ENCODE peak calls at places on chromosome 13, in eight cellular contexts. J is stomach, U is upper lobe of right lung, A is psoas muscle, T is heart left ventricle, F is astrocyte, K is WERI-Rb-1, Y is RWPE2. P is an unnamed sample.

GRCh38 chr13:80177327-80177726 is 163.6 kb downstream of the SPRY2 start:
- DNase-seq in A (no peak), F (peak; percentile 32), K (no peak), T (no peak), U (no peak), J (no peak), Y (no peak), P (no peak)

GRCh38 chr13:102651892-102652291 is 43.0 kb downstream of the METTL21C start:
- DNase-seq in U (no peak), K (peak; percentile 77), J (no peak), A (no peak), F (no peak), T (no peak), Y (no peak), P (no peak)

GRCh38 chr13:52695856-52696255 is 43.2 kb downstream of the SUGT1 start:
- DNase-seq in Y (no peak), K (no peak), T (no peak), J (no peak), U (no peak), A (no peak), F (peak; percentile 31), P (no peak)

GRCh38 chr13:47903836-47904235 is 97.2 kb downstream of the SUCLA2 start:
- DNase-seq in F (peak; percentile 47), U (no peak), T (no peak), K (no peak), J (no peak), Y (no peak), A (no peak), P (no peak)

GRCh38 chr13:38180100-38180499 is 169.6 kb upstream of the UFM1 start:
- DNase-seq in Y (no peak), J (no peak), T (no peak), A (no peak), U (no peak), F (peak; percentile 89), K (no peak), P (no peak)

GRCh38 chr13:25167775-25168174 is 4.3 kb downstream of the AMER2 start:
- DNase-seq in U (no peak), F (no peak), K (no peak), T (no peak), Y (no peak), J (no peak), A (no peak), P (no peak)

GRCh38 chr13:27007166-27007565 is 164.4 kb downstream of the USP12 start:
- DNase-seq in J (no peak), U (no peak), A (no peak), T (no peak), Y (no peak), F (no peak), K (peak; percentile 59), P (no peak)

GRCh38 chr13:92745233-92745632 is 481.4 kb upstream of the GPC6 start:
- DNase-seq in J (no peak), F (peak; percentile 10), T (no peak), A (no peak), Y (no peak), K (no peak), U (no peak), P (no peak)

GRCh38 chr13:28991764-28992163 is 171.6 kb downstream of the MTUS2 start:
- DNase-seq in K (no peak), F (no peak), U (no peak), J (no peak), T (no peak), Y (no peak), A (no peak), P (no peak)

GRCh38 chr13:90201198-90201597 is 1146.3 kb upstream of the MIR17HG start:
- DNase-seq in J (no peak), A (no peak), K (no peak), Y (no peak), U (no peak), F (peak; percentile 4), T (no peak), P (no peak)

GRCh38 chr13:50208826-50209335 is 193.6 kb downstream of the KCNRG start:
- DNase-seq in J (peak; percentile 32), Y (no peak), K (no peak), T (peak; percentile 77), A (peak; percentile 42), F (peak; percentile 91), U (peak; percentile 76), P (peak; percentile 36)

GRCh38 chr13:78168981-78169380 is 250.3 kb upstream of the EDNRB start:
- DNase-seq in Y (no peak), U (no peak), J (no peak), F (no peak), T (no peak), K (no peak), A (no peak), P (no peak)

GRCh38 chr13:80309926-80310325 is 31.0 kb downstream of the SPRY2 start:
- DNase-seq in K (no peak), U (no peak), J (no peak), Y (no peak), A (no peak), T (no peak), F (no peak), P (no peak)

GRCh38 chr13:74194856-74195255 is 60.7 kb upstream of the KLF12 start:
- DNase-seq in F (no peak), K (no peak), T (no peak), J (no peak), A (no peak), U (no peak), Y (no peak), P (no peak)

GRCh38 chr13:40060318-40061007 is 405.0 kb downstream of the COG6 start:
- DNase-seq in T (no peak), K (no peak), J (peak; percentile 31), A (peak; percentile 55), U (no peak), F (peak; percentile 93), Y (peak; percentile 74), P (peak; percentile 50)

GRCh38 chr13:33678906-33679657 is 138.9 kb upstream of the RFC3 start:
- DNase-seq in J (peak; percentile 83), Y (no peak), T (peak; percentile 66), A (peak; percentile 21), K (no peak), F (peak; percentile 83), U (peak; percentile 72), P (peak; percentile 60)

DNA sequence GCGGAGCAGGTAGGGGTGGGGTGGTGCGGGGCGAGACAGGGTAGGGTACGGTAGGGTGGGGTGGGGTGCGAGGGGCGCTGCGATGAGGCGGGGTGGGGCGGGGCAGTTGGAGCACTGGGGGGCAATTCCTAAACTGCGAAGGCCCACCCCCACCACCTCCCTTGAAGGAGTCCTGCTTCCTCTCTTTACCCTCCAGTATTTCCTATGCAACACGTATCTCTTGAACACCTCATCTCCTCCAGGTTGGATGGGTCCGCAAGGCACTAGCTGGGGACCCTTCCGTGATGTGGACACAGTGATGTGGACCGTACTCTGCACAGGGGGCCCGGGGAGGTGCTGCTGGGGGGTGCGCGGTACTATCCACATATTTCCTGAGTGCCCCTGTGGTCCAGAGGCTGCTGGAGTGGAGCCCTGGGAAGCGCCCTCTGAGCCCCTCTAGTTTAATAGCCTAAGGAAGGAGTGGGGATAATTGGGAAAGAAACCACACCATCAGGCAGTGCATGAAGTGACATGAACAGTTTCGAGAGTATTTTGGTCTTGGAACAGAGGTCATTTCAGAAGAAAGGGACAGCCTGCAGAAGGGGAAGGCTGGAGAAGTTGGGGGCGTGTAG is 1.1 kb downstream of the IL17D start:
- DNase-seq in F (no peak), U (no peak), J (no peak), K (no peak), Y (no peak), A (no peak), T (no peak), P (no peak)
- H3K4me3 ChIP-seq in F (no peak overlapping the region), U (peak overlapping the region; percentile 38), J (peak overlapping the region; percentile 86), K (no peak overlapping the region), Y (no peak overlapping the region), A (peak overlapping the region; percentile 63), T (peak overlapping the region; percentile 16), P (peak overlapping the region; percentile 62)

GRCh38 chr13:31945202-31945978 is 86.2 kb upstream of the FRY start:
- DNase-seq in K (no peak), J (peak; percentile 67), A (peak; percentile 84), F (peak; percentile 65), Y (peak; percentile 71), U (peak; percentile 83), T (peak; percentile 81), P (peak; percentile 38)
- H3K27ac ChIP-seq in K (no peak overlapping the region), J (peak overlapping the region; percentile 76), A (peak overlapping the region; percentile 73), F (no peak overlapping the region), Y (peak overlapping the region; percentile 42), U (peak overlapping the region; percentile 24), T (peak overlapping the region; percentile 28), P (no peak overlapping the region)

DNA sequence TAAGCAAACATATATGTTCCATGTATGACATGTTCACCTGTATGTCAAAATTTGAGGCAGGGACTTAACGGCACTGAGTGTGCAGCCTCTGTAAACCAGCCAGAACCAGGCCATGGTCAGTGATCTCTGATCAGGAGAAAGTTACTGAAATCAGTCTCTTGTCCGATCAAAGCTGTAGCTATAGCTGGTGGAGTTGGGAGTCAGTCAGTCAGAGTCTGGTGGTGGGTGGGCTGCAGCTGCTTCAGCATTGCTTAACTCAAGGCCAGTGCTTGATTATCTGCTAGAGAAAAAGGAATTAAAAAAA is 78.3 kb downstream of the ANKRD10 start:
- DNase-seq in K (no peak), U (no peak), J (no peak), T (no peak), A (no peak), F (no peak), Y (no peak), P (no peak)
- TF ChIP-seq CTCF in K (no peak), U (no peak), J (no peak), T (no peak), A (no peak), F (no peak), Y (no peak), P (no peak)

GRCh38 chr13:30846844-30847243 is 59.2 kb upstream of the MEDAG start:
- DNase-seq in A (no peak), U (no peak), F (no peak), Y (no peak), T (no peak), K (no peak), J (no peak), P (no peak)

GRCh38 chr13:30847697-30848307 is 58.3 kb upstream of the MEDAG start:
- DNase-seq in U (no peak), Y (no peak), T (no peak), K (no peak), F (peak; percentile 100), A (no peak), J (no peak), P (no peak)

GRCh38 chr13:30850204-30850866 is 55.7 kb upstream of the MEDAG start:
- DNase-seq in J (no peak), T (no peak), U (no peak), Y (no peak), F (no peak), K (no peak), A (no peak), P (no peak)

GRCh38 chr13:30849611-30850010 is 56.5 kb upstream of the MEDAG start:
- DNase-seq in T (no peak), U (no peak), K (no peak), J (no peak), F (no peak), A (no peak), Y (no peak), P (no peak)

DNA sequence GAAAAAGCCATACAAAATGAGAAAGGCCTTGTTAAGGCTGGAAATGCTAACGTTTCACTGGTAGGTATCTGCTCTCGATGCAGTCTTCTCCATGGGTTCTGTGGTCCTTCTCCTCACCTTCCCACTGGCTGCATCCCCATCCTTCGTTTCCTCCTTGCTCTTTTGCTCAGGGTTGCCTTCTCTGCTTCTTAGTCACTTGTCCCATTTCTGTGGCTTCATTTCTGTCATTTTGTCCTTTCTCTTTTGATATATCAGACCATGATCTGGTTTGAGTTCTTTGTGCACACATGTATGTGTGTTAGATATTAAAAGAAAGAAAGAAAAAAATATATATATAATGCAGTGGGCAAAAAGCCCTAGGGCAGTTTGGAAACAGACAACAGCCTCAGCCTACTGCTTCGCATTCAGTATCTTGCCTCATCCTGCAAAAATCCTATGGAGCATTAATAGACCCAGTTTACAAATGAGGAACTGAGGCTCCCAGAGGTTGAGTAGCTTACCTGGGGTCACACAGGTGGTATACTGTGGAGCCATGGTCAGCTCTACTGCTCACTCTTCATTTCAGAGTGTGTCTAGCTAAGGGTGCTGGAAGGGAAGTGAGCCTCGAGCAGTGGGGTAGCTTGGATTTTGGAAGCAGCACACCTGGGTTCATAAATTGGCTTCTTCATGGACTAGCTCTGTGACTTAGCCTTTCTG is 57.6 kb upstream of the MEDAG start:
- DNase-seq in A (no peak), Y (no peak), J (no peak), U (no peak), K (no peak), F (no peak), T (no peak), P (no peak)
- H3K4me3 ChIP-seq in A (no peak overlapping the region), Y (no peak overlapping the region), J (no peak overlapping the region), U (no peak overlapping the region), K (no peak overlapping the region), F (peak overlapping the region; percentile 35), T (no peak overlapping the region), P (no peak overlapping the region)